ENCODE peak calls at places on chromosomes 12 and 14, in six cellular contexts. Y, B, M, L, C and F are unnamed samples.

GRCh38 chr12:62256408-62257079 is 3.7 kb upstream of the USP15 start:
- DNase-seq in L (no peak), M (no peak), B (no peak), Y (no peak), C (no peak), F (no peak)

GRCh38 chr12:96164951-96165858 is 29.0 kb upstream of the ELK3 start:
- DNase-seq in L (peak), B (no peak), Y (no peak), C (no peak), M (no peak), F (no peak)

GRCh38 chr14:55780156-55780946 is 200.3 kb downstream of the KTN1 start:
- DNase-seq in M (no peak), C (no peak), Y (peak), B (no peak), L (no peak), F (peak)

GRCh38 chr12:70719672-70720420 is 82.6 kb upstream of the PTPRB start:
- DNase-seq in Y (peak), L (no peak), C (peak), M (peak), B (peak), F (peak)

GRCh38 chr14:56000846-56001245 is 117.4 kb upstream of the PELI2 start:
- DNase-seq in Y (no peak), C (no peak), L (no peak), M (no peak), B (no peak), F (no peak)

GRCh38 chr12:56487448-56488040 is 417 bp downstream of the GLS2 start:
- DNase-seq in Y (no peak), L (peak), M (peak), B (no peak), C (peak), F (peak)

GRCh38 chr12:3604750-3605638 is 114.0 kb downstream of the PRMT8 start:
- DNase-seq in B (peak), C (no peak), Y (no peak), L (peak), M (peak), F (no peak)

GRCh38 chr12:49358548-49359141 is 8.6 kb upstream of the SPATS2 start:
- DNase-seq in B (peak), M (peak), L (peak), Y (peak), C (peak), F (peak)

GRCh38 chr12:91191516-91192111 is 9.0 kb upstream of the DCN start:
- DNase-seq in L (no peak), C (no peak), M (no peak), B (no peak), Y (no peak), F (no peak)

GRCh38 chr12:57452937-57453509 is 2.1 kb upstream of the INHBE start:
- DNase-seq in B (peak), L (peak), C (no peak), Y (peak), M (peak), F (peak)

GRCh38 chr12:9784816-9785215 is 24.1 kb upstream of the CD69 start:
- DNase-seq in L (no peak), Y (no peak), M (no peak), B (no peak), C (no peak), F (no peak)

GRCh38 chr14:64198486-64198885 is 95.7 kb downstream of the ESR2 start:
- DNase-seq in Y (no peak), M (no peak), B (no peak), L (no peak), C (no peak), F (no peak)

GRCh38 chr14:29584992-29585391 is 342.7 kb downstream of the PRKD1 start:
- DNase-seq in Y (peak), C (no peak), L (peak), B (peak), M (peak), F (peak)

GRCh38 chr12:51323966-51324895 is at the start of gene BIN2:
- DNase-seq in B (no peak), M (peak), Y (no peak), L (no peak), C (peak), F (no peak)

GRCh38 chr14:94102768-94103482 is 7.6 kb upstream of the IFI27 start:
- DNase-seq in M (no peak), L (no peak), Y (no peak), B (no peak), C (no peak), F (no peak)